ENCODE peak calls at places on chromosomes 12 and 14, in nine cellular contexts. K is kidney epithelial cell, I is foreskin fibroblast, V is breast epithelium, C is thoracic aorta, H is A673, M is ovary, N is HepG2, G is esophagus muscularis mucosa. X is an unnamed sample.

GRCh38 chr12:130186631-130187269 is 24.5 kb downstream of the FZD10 start:
- DNase-seq in K (peak), I (no peak), V (no peak), C (no peak), H (no peak), M (no peak), N (no peak), G (no peak), X (peak)

GRCh38 chr14:35196571-35196970 is 74.2 kb downstream of the PRORP start:
- DNase-seq in K (no peak), I (peak), V (no peak), C (no peak), H (no peak), M (no peak), N (no peak), G (no peak), X (peak)

GRCh38 chr14:33742166-33742565 is 208.7 kb downstream of the EGLN3 start:
- DNase-seq in K (no peak), I (no peak), V (no peak), C (no peak), H (no peak), M (no peak), N (no peak), G (no peak), X (no peak)

GRCh38 chr12:55658635-55659391 is 22.1 kb downstream of the OR10P1 start:
- DNase-seq in K (no peak), I (peak), V (no peak), C (no peak), H (no peak), M (no peak), N (no peak), G (no peak), X (peak)

GRCh38 chr12:96069511-96070231 is 34.3 kb upstream of the LTA4H start:
- DNase-seq in K (no peak), I (no peak), V (no peak), C (no peak), H (peak), M (no peak), N (no peak), G (no peak), X (no peak)

GRCh38 chr12:94080684-94081009 is 67.7 kb upstream of the PLXNC1 start:
- DNase-seq in K (no peak), I (no peak), V (no peak), C (no peak), H (no peak), M (no peak), N (peak), G (no peak), X (no peak)

GRCh38 chr12:69070319-69071090 is 137.5 kb upstream of the CPM start:
- DNase-seq in K (no peak), I (peak), V (no peak), C (no peak), H (peak), M (peak), N (peak), G (no peak), X (peak)

GRCh38 chr12:68175566-68176033 is 16.1 kb upstream of the IFNG start:
- DNase-seq in K (no peak), I (no peak), V (no peak), C (no peak), H (no peak), M (no peak), N (no peak), G (no peak), X (no peak)

GRCh38 chr12:108394196-108394595 is 55.1 kb upstream of the CMKLR1 start:
- DNase-seq in K (no peak), I (peak), V (no peak), C (no peak), H (no peak), M (peak), N (no peak), G (no peak), X (no peak)

GRCh38 chr12:50825372-50825838 is 17.3 kb upstream of the TMPRSS12 start:
- DNase-seq in K (peak), I (peak), V (no peak), C (no peak), H (peak), M (no peak), N (peak), G (no peak), X (peak)

GRCh38 chr12:23929906-23930305 is 19.6 kb downstream of the SOX5 start:
- DNase-seq in K (no peak), I (no peak), V (no peak), C (no peak), H (no peak), M (no peak), N (no peak), G (no peak), X (no peak)

GRCh38 chr12:101414533-101415119 is 7.1 kb upstream of the ARL1 start:
- DNase-seq in K (no peak), I (peak), V (no peak), C (no peak), H (peak), M (no peak), N (peak), G (no peak), X (peak)

GRCh38 chr14:25069889-25070288 is 19.9 kb upstream of the STXBP6 start:
- DNase-seq in K (no peak), I (no peak), V (no peak), C (no peak), H (no peak), M (no peak), N (no peak), G (no peak), X (no peak)

GRCh38 chr12:12456637-12457036 is 99.8 kb downstream of the BORCS5 start:
- DNase-seq in K (no peak), I (peak), V (no peak), C (no peak), H (peak), M (no peak), N (no peak), G (no peak), X (peak)

GRCh38 chr12:6476496-6476895 is 6.0 kb upstream of the VAMP1 start:
- DNase-seq in K (no peak), I (peak), V (no peak), C (no peak), H (no peak), M (no peak), N (no peak), G (no peak), X (no peak)

GRCh38 chr12:13049816-13050215 is 5.6 kb downstream of the FAM234B start:
- DNase-seq in K (no peak), I (peak), V (no peak), C (no peak), H (peak), M (no peak), N (no peak), G (no peak), X (no peak)

GRCh38 chr12:10016881-10017280 is 6.5 kb downstream of the CLEC12B start:
- DNase-seq in K (no peak), I (peak), V (no peak), C (no peak), H (peak), M (no peak), N (no peak), G (no peak), X (peak)

GRCh38 chr12:53306826-53307225 is 7.3 kb downstream of the MYG1 start:
- DNase-seq in K (no peak), I (no peak), V (no peak), C (no peak), H (no peak), M (no peak), N (no peak), G (no peak), X (no peak)

GRCh38 chr14:36672095-36672494 is 10.4 kb downstream of the PAX9 start:
- DNase-seq in K (no peak), I (no peak), V (no peak), C (no peak), H (no peak), M (no peak), N (no peak), G (no peak), X (no peak)

GRCh38 chr14:69260979-69261605 is 1.1 kb downstream of the GALNT16 start:
- DNase-seq in K (no peak), I (no peak), V (no peak), C (no peak), H (no peak), M (peak), N (no peak), G (no peak), X (peak)

GRCh38 chr12:104297477-104298113 is 5.9 kb upstream of the EID3 start:
- DNase-seq in K (no peak), I (no peak), V (no peak), C (no peak), H (no peak), M (no peak), N (no peak), G (no peak), X (no peak)

GRCh38 chr14:58638231-58639205 is 756 bp downstream of the DACT1 start:
- DNase-seq in K (no peak), I (peak), V (no peak), C (no peak), H (peak), M (peak), N (no peak), G (peak), X (peak)

GRCh38 chr14:92409069-92409468 is 86.1 kb downstream of the SLC24A4 start:
- DNase-seq in K (no peak), I (peak), V (no peak), C (no peak), H (no peak), M (no peak), N (no peak), G (no peak), X (no peak)

GRCh38 chr14:101954501-101954900 is 9.9 kb upstream of the DYNC1H1 start:
- DNase-seq in K (no peak), I (no peak), V (peak), C (no peak), H (no peak), M (peak), N (no peak), G (no peak), X (no peak)

GRCh38 chr12:86349196-86349595 is 93.0 kb upstream of the MGAT4C start:
- DNase-seq in K (no peak), I (no peak), V (no peak), C (no peak), H (peak), M (no peak), N (no peak), G (no peak), X (no peak)

GRCh38 chr12:32444895-32445294 is 45.5 kb downstream of the FGD4 start:
- DNase-seq in K (peak), I (peak), V (no peak), C (no peak), H (peak), M (no peak), N (peak), G (no peak), X (peak)

GRCh38 chr12:71718611-71719010 is 32.7 kb downstream of the TMEM19 start:
- DNase-seq in K (no peak), I (no peak), V (no peak), C (no peak), H (no peak), M (no peak), N (no peak), G (no peak), X (no peak)

GRCh38 chr14:45838597-45838996 is 585.6 kb upstream of the MIS18BP1 start:
- DNase-seq in K (no peak), I (peak), V (no peak), C (no peak), H (no peak), M (no peak), N (no peak), G (no peak), X (peak)
- TF ChIP-seq CTCF in K (peak), I (peak), V (no peak), C (no peak), H (peak), M (no peak), N (no peak), G (no peak), X (peak)

GRCh38 chr14:80930836-80931389 is 10.6 kb downstream of the CEP128 start:
- DNase-seq in K (peak), I (peak), V (no peak), C (no peak), H (peak), M (no peak), N (no peak), G (no peak), X (peak)
- H3K4me3 ChIP-seq in K (no peak), I (no peak), V (no peak), C (no peak), H (no peak), M (no peak), N (no peak), G (no peak), X (no peak)

GRCh38 chr14:72921396-72921795 is 4.9 kb upstream of the DCAF4 start:
- DNase-seq in K (no peak), I (peak), V (no peak), C (no peak), H (no peak), M (no peak), N (no peak), G (no peak), X (no peak)

GRCh38 chr14:72924332-72924731 is 1.9 kb upstream of the DCAF4 start:
- DNase-seq in K (no peak), I (no peak), V (peak), C (no peak), H (no peak), M (no peak), N (peak), G (no peak), X (no peak)

GRCh38 chr14:72917420-72917819 is 8.8 kb upstream of the DCAF4 start:
- DNase-seq in K (no peak), I (no peak), V (no peak), C (no peak), H (no peak), M (no peak), N (no peak), G (no peak), X (no peak)

GRCh38 chr14:72916174-72916573 is 10.1 kb upstream of the DCAF4 start:
- DNase-seq in K (no peak), I (peak), V (no peak), C (no peak), H (no peak), M (no peak), N (no peak), G (no peak), X (peak)

DNA sequence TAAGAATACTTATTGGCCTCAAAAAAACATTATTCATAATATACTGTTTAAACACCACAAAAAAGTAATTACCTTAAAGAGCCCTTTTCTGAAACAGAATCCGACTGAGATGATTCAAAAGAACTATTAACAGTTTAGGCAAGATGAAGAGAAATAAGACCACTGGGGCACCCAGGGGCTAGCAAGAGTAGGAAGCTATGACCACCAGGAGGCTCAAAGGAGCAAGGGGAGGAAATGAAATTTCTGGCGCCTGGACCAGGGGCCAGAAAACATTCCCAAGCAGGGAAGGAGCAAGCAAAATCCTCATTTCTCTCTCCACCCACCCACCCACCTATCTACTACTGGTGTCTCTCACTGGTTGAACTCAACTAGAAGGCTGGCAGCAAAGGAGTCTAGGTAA is 6.3 kb upstream of the DCAF4 start:
- DNase-seq in K (no peak), I (no peak), V (no peak), C (no peak), H (no peak), M (no peak), N (no peak), G (no peak), X (no peak)
- TF ChIP-seq CTCF in K (peak), I (no peak), V (no peak), C (no peak), H (peak), M (no peak), N (no peak), G (no peak), X (no peak)

GRCh38 chr12:64824130-64824499 is 332 bp upstream of the TBC1D30 start:
- DNase-seq in K (no peak), I (no peak), V (no peak), C (no peak), H (no peak), M (no peak), N (no peak), G (no peak), X (no peak)

GRCh38 chr12:64826234-64826633 is 1.8 kb downstream of the TBC1D30 start:
- DNase-seq in K (peak), I (peak), V (no peak), C (no peak), H (peak), M (peak), N (no peak), G (peak), X (peak)

GRCh38 chr12:64821116-64821630 is 3.3 kb upstream of the TBC1D30 start:
- DNase-seq in K (no peak), I (no peak), V (no peak), C (no peak), H (no peak), M (no peak), N (no peak), G (peak), X (no peak)

GRCh38 chr12:64825143-64826011 is 930 bp downstream of the TBC1D30 start:
- DNase-seq in K (no peak), I (no peak), V (no peak), C (no peak), H (no peak), M (no peak), N (no peak), G (peak), X (no peak)

GRCh38 chr12:64824500-64825142 is at the start of gene TBC1D30:
- DNase-seq in K (no peak), I (peak), V (no peak), C (no peak), H (peak), M (peak), N (no peak), G (peak), X (no peak)
- H3K4me3 ChIP-seq in K (peak), I (peak), V (peak), C (peak), H (peak), M (peak), N (no peak), G (peak), X (no peak)

GRCh38 chr12:17588968-17589367 is 501.0 kb downstream of the RERGL start:
- DNase-seq in K (no peak), I (no peak), V (no peak), C (no peak), H (peak), M (no peak), N (peak), G (no peak), X (peak)
- TF ChIP-seq CTCF in K (peak), I (no peak), V (no peak), C (no peak), H (peak), M (no peak), N (peak), G (no peak), X (peak)

GRCh38 chr12:4814485-4814884 is 94.3 kb downstream of the GALNT8 start:
- DNase-seq in K (no peak), I (no peak), V (no peak), C (no peak), H (no peak), M (no peak), N (no peak), G (no peak), X (no peak)
- H3K4me3 ChIP-seq in K (no peak), I (no peak), V (no peak), C (no peak), H (no peak), M (no peak), N (no peak), G (no peak), X (no peak)